ENCODE peak calls at places on chromosome 14, in four cellular contexts. T is left lung, Z is neuronal stem cell, A is tibial artery. U is an unnamed sample.

GRCh38 chr14:65637780-65638179 is 225.2 kb downstream of the FUT8 start:
- DNase-seq in T (no peak), Z (no peak), A (no peak), U (no peak)

GRCh38 chr14:100278702-100279101 is 27.5 kb downstream of the SLC25A29 start:
- DNase-seq in A (no peak), T (peak; percentile 69), Z (no peak), U (no peak)

GRCh38 chr14:25411933-25412757 is 362.2 kb upstream of the STXBP6 start:
- DNase-seq in Z (peak; percentile 35), A (no peak), T (no peak), U (no peak)

GRCh38 chr14:90281766-90282165 is 25.4 kb downstream of the PSMC1 start:
- DNase-seq in A (no peak), T (no peak), Z (no peak), U (no peak)

GRCh38 chr14:65224799-65225198 is 122.5 kb upstream of the MAX start:
- DNase-seq in Z (no peak), A (no peak), T (no peak), U (no peak)

GRCh38 chr14:68519788-68520187 is 273.1 kb downstream of the ZFP36L1 start:
- DNase-seq in T (no peak), A (no peak), Z (no peak), U (no peak)

GRCh38 chr14:71107921-71108320 is 200.7 kb downstream of the PCNX1 start:
- DNase-seq in T (no peak), A (no peak), Z (no peak), U (no peak)

GRCh38 chr14:76947838-76948184 is 80.7 kb downstream of the IRF2BPL start:
- DNase-seq in T (no peak), A (no peak), Z (no peak), U (no peak)

GRCh38 chr14:57390806-57391562 is 598 bp downstream of the NAA30 start:
- DNase-seq in T (peak; percentile 39), Z (peak; percentile 30), A (peak; percentile 36), U (peak; percentile 38)

GRCh38 chr14:105060751-105061427 is 4.3 kb downstream of the GPR132 start:
- DNase-seq in Z (no peak), A (no peak), T (peak; percentile 69), U (no peak)

GRCh38 chr14:75200451-75200850 is 24.0 kb upstream of the TMED10 start:
- DNase-seq in T (peak; percentile 81), Z (no peak), A (no peak), U (no peak)

GRCh38 chr14:100476012-100476822 is 111.0 kb downstream of the BEGAIN start:
- DNase-seq in T (no peak), Z (no peak), A (no peak), U (no peak)

GRCh38 chr14:59454131-59454530 is 11.0 kb downstream of the GPR135 start:
- DNase-seq in T (no peak), Z (no peak), A (peak; percentile 49), U (no peak)

DNA sequence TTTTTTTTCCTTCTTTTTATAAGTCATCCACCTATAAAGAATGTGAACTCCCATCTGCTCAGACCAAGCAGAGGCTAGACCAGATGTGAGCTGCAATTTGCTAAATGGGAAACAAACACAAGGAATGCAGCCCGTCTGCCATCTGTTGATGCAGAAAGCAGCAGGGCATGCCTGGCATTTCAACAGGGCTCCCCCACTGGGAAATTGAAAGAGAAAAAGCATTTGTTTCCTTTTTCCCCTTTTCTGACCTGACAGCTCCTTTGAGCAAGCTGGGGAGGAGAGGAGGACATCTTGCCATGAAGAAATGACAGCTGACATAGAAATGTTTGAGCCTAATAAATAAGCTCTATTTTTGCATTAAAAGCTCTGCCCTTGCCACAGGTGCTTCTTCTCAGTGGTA is 1823.4 kb upstream of the FLRT2 start:
- DNase-seq in T (no peak), A (no peak), Z (peak; percentile 58), U (no peak)
- H3K27ac ChIP-seq in T (no peak overlapping the region), A (no peak overlapping the region), Z (peak overlapping the region; percentile 20), U (no peak overlapping the region)

DNA sequence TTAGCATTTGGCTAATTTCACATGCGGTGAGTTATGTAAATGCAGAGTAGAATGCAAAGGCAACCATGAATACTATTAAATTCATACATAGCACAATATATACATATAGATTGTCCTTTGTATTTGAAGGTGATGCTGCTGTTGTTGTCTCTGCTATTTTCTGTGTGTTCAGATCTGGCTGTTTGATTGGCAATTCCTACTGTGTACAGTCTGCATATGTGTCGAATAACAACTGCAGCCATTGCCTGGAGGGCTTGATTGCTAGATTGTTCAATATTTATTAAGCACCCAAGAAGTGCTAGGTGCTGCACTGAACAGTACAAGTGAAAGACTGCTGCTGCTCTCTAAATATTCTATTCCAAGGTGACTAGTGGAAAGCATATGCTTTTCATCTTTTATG is 187.4 kb downstream of the FOXG1 start:
- DNase-seq in Z (no peak), A (no peak), T (no peak), U (no peak)
- H3K4me3 ChIP-seq in Z (no peak overlapping the region), A (no peak overlapping the region), T (no peak overlapping the region), U (no peak overlapping the region)

GRCh38 chr14:32469388-32470160 is 140.5 kb downstream of the AKAP6 start:
- DNase-seq in T (no peak), Z (no peak), A (no peak), U (no peak)
- H3K27ac ChIP-seq in T (no peak overlapping the region), Z (no peak overlapping the region), A (peak overlapping the region; percentile 55), U (no peak overlapping the region)

GRCh38 chr14:35400707-35401421 is 3.7 kb downstream of the NFKBIA start:
- DNase-seq in T (no peak), A (no peak), Z (no peak), U (no peak)
- H3K4me3 ChIP-seq in T (peak overlapping the region; percentile 100), A (peak overlapping the region; percentile 70), Z (no peak overlapping the region), U (no peak overlapping the region)

DNA sequence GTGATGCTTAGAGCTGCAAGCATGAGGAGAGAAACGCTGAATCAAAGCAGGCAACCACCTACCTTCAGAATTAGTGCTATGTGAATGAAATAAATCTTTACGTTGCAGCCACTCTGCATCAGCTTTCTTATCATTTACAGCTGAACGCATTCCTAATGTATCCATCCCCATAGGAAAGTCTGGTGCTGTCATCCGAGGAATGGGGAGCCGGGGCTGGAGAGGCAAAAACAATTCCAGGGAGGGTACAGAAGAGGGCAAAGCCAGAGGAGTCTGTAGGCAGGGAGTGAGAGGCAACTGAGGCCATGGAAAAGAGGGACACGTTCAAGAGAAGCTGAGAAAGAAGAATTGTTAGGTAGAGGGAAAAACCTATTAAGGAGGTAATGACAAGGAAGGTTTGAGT is 90.0 kb downstream of the GCH1 start:
- DNase-seq in A (no peak), T (no peak), Z (no peak), U (no peak)
- H3K27ac ChIP-seq in A (no peak overlapping the region), T (no peak overlapping the region), Z (no peak overlapping the region), U (no peak overlapping the region)

GRCh38 chr14:73753887-73754880 is 40.0 kb upstream of the PNMA1 start:
- DNase-seq in T (no peak), A (no peak), Z (no peak), U (no peak)

GRCh38 chr14:73751157-73751691 is 37.0 kb upstream of the PNMA1 start:
- DNase-seq in T (no peak), A (no peak), Z (no peak), U (no peak)

GRCh38 chr14:73752297-73752992 is 38.3 kb upstream of the PNMA1 start:
- DNase-seq in Z (no peak), A (peak; percentile 66), T (no peak), U (no peak)

GRCh38 chr14:73754911-73755360 is 40.8 kb upstream of the PNMA1 start:
- DNase-seq in T (no peak), Z (no peak), A (peak; percentile 60), U (no peak)

DNA sequence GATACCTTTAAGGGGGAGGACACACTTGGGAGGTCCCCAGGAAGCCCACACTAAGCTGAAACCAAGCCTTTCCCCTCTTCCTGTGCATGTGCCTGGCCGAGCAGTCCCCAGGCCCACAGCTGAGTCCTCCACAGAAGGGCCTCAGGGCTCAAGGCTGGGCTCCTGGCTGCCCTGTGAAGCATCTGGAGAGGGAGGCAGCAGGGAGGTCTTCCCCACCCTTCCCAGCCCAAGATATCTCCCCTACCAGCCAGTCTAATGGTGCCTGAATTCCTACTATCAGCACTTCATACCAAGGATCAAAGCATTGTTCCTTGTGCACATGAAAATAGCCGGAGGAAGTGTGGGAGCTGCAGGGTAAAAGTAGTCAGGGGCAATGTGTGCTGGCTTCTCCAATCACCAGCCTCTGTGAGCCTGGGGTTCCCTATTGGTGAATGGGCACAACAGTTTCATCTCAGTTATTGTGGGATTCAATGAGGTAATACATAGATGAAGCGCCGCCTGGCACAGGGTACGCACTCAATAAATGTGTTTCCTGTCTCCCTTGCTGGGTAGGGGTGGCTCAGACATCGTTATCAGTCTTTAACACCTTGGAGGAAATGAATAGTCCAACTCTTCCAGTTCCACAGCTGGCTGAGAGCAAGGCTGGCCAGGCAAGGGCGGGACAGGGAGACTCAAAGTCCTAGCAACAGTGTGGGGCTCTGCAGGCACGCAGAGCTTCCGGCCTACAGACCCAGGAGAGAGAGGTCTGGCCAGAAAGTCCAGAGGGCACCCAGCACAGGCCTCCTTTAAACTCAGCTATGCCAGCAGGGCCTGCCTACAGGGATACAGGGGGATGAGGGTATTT is 39.1 kb upstream of the PNMA1 start:
- DNase-seq in Z (no peak), A (peak; percentile 72), T (no peak), U (no peak)
- H3K4me3 ChIP-seq in Z (no peak overlapping the region), A (peak overlapping the region; percentile 33), T (peak overlapping the region; percentile 21), U (no peak overlapping the region)